ENCODE peak calls at places on chromosome 20, in eight cellular contexts. One of them, this sample, is unnamed.

GRCh38 chr20:56843817-56844216 is 214.7 kb downstream of the TFAP2C start:
- DNase-seq in spleen: no peak
- DNase-seq in mucosa of descending colon: no peak
- DNase-seq in AG04450: no peak
- DNase-seq in AG10803: no peak
- DNase-seq in stomach: no peak
- DNase-seq in kidney epithelial cell: no peak
- DNase-seq in fibroblast of lung: no peak
- DNase-seq in this sample: no peak

GRCh38 chr20:24998631-24999445 is 6.3 kb upstream of the APMAP start:
- DNase-seq in stomach: no peak
- DNase-seq in spleen: peak; percentile 35
- DNase-seq in kidney epithelial cell: no peak
- DNase-seq in fibroblast of lung: no peak
- DNase-seq in mucosa of descending colon: no peak
- DNase-seq in AG10803: peak; percentile 33
- DNase-seq in AG04450: no peak
- DNase-seq in this sample: no peak

GRCh38 chr20:41123636-41124035 is 13.7 kb upstream of the PLCG1 start:
- DNase-seq in stomach: no peak
- DNase-seq in spleen: no peak
- DNase-seq in fibroblast of lung: no peak
- DNase-seq in AG10803: no peak
- DNase-seq in AG04450: no peak
- DNase-seq in mucosa of descending colon: no peak
- DNase-seq in kidney epithelial cell: no peak
- DNase-seq in this sample: no peak

GRCh38 chr20:44540834-44541233 is 19.0 kb upstream of the SERINC3 start:
- DNase-seq in kidney epithelial cell: no peak
- DNase-seq in mucosa of descending colon: no peak
- DNase-seq in spleen: no peak
- DNase-seq in stomach: no peak
- DNase-seq in fibroblast of lung: peak; percentile 90
- DNase-seq in AG10803: peak; percentile 50
- DNase-seq in AG04450: peak; percentile 32
- DNase-seq in this sample: peak; percentile 82

GRCh38 chr20:4470375-4470774 is 251.3 kb upstream of the PRND start:
- DNase-seq in kidney epithelial cell: peak; percentile 19
- DNase-seq in mucosa of descending colon: no peak
- DNase-seq in stomach: no peak
- DNase-seq in spleen: no peak
- DNase-seq in fibroblast of lung: peak; percentile 82
- DNase-seq in AG04450: peak; percentile 71
- DNase-seq in AG10803: peak; percentile 96
- DNase-seq in this sample: no peak

GRCh38 chr20:3843490-3843889 is 3.1 kb upstream of the MAVS start:
- DNase-seq in spleen: no peak
- DNase-seq in stomach: no peak
- DNase-seq in fibroblast of lung: peak; percentile 45
- DNase-seq in kidney epithelial cell: no peak
- DNase-seq in mucosa of descending colon: no peak
- DNase-seq in AG10803: no peak
- DNase-seq in AG04450: peak; percentile 27
- DNase-seq in this sample: peak; percentile 67

GRCh38 chr20:24470031-24470781 is 777 bp downstream of the SYNDIG1 start:
- DNase-seq in stomach: no peak
- DNase-seq in AG10803: no peak
- DNase-seq in spleen: no peak
- DNase-seq in AG04450: no peak
- DNase-seq in fibroblast of lung: peak; percentile 22
- DNase-seq in kidney epithelial cell: no peak
- DNase-seq in mucosa of descending colon: no peak
- DNase-seq in this sample: peak; percentile 1

GRCh38 chr20:3696200-3696599 is 14.4 kb upstream of the ADAM33 start:
- DNase-seq in AG10803: no peak
- DNase-seq in fibroblast of lung: no peak
- DNase-seq in kidney epithelial cell: no peak
- DNase-seq in AG04450: no peak
- DNase-seq in spleen: no peak
- DNase-seq in mucosa of descending colon: no peak
- DNase-seq in stomach: no peak
- DNase-seq in this sample: peak; percentile 28

GRCh38 chr20:34312024-34312460 is 8.9 kb upstream of the AHCY start:
- DNase-seq in spleen: no peak
- DNase-seq in stomach: no peak
- DNase-seq in kidney epithelial cell: no peak
- DNase-seq in mucosa of descending colon: peak; percentile 34
- DNase-seq in AG10803: no peak
- DNase-seq in fibroblast of lung: no peak
- DNase-seq in AG04450: no peak
- DNase-seq in this sample: no peak

GRCh38 chr20:4444404-4444803 is 277.3 kb upstream of the PRND start:
- DNase-seq in kidney epithelial cell: no peak
- DNase-seq in fibroblast of lung: peak; percentile 88
- DNase-seq in mucosa of descending colon: no peak
- DNase-seq in stomach: no peak
- DNase-seq in spleen: no peak
- DNase-seq in AG04450: no peak
- DNase-seq in AG10803: peak; percentile 93
- DNase-seq in this sample: no peak

GRCh38 chr20:57843941-57844625 is 134.3 kb upstream of the PMEPA1 start:
- DNase-seq in fibroblast of lung: no peak
- DNase-seq in kidney epithelial cell: no peak
- DNase-seq in stomach: no peak
- DNase-seq in spleen: no peak
- DNase-seq in mucosa of descending colon: no peak
- DNase-seq in AG10803: no peak
- DNase-seq in AG04450: no peak
- DNase-seq in this sample: no peak

DNA sequence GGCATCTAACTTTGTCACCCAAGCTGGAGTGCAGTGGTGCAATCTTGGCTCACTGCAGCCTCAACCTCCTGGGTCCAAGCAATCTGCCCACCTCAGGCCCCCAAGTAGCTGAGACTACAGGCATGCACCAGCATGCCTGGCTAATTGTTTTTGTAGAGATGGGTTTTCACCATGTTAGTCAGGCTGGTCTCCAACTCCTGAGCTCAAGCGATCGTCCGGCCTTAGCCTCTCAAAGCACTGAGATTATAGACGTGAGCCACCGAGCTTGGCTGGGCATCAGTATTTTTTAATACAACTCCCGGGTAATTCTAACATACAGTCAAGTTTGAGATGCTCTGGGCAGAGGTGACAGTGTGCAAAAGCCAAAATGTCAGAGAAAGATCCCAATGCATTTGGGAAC is 73.5 kb downstream of the NFATC2 start:
- DNase-seq in AG04450: no peak
- DNase-seq in mucosa of descending colon: no peak
- DNase-seq in spleen: peak; percentile 34
- DNase-seq in kidney epithelial cell: no peak
- DNase-seq in fibroblast of lung: no peak
- DNase-seq in stomach: no peak
- DNase-seq in AG10803: no peak
- DNase-seq in this sample: no peak
- TF ChIP-seq CTCF in AG04450: no peak
- TF ChIP-seq CTCF in mucosa of descending colon: no peak
- TF ChIP-seq CTCF in spleen: no peak
- TF ChIP-seq CTCF in kidney epithelial cell: no peak
- TF ChIP-seq CTCF in fibroblast of lung: no peak
- TF ChIP-seq CTCF in stomach: no peak
- TF ChIP-seq CTCF in AG10803: no peak
- TF ChIP-seq CTCF in this sample: no peak

GRCh38 chr20:23083553-23084220 is 2.4 kb downstream of the CD93 start:
- DNase-seq in kidney epithelial cell: no peak
- DNase-seq in spleen: no peak
- DNase-seq in mucosa of descending colon: no peak
- DNase-seq in fibroblast of lung: no peak
- DNase-seq in AG04450: no peak
- DNase-seq in AG10803: no peak
- DNase-seq in stomach: no peak
- DNase-seq in this sample: no peak
- H3K4me3 ChIP-seq in kidney epithelial cell: no peak overlapping the region
- H3K4me3 ChIP-seq in spleen: peak overlapping the region; percentile 17
- H3K4me3 ChIP-seq in mucosa of descending colon: no peak overlapping the region
- H3K4me3 ChIP-seq in fibroblast of lung: no peak overlapping the region
- H3K4me3 ChIP-seq in AG04450: no peak overlapping the region
- H3K4me3 ChIP-seq in AG10803: no peak overlapping the region
- H3K4me3 ChIP-seq in stomach: peak overlapping the region; percentile 42
- H3K4me3 ChIP-seq in this sample: no peak overlapping the region

GRCh38 chr20:36544134-36545018 is 3.1 kb downstream of the MYL9 start:
- DNase-seq in stomach: no peak
- DNase-seq in fibroblast of lung: peak; percentile 81
- DNase-seq in spleen: peak; percentile 65
- DNase-seq in AG10803: peak; percentile 79
- DNase-seq in kidney epithelial cell: no peak
- DNase-seq in AG04450: no peak
- DNase-seq in mucosa of descending colon: no peak
- DNase-seq in this sample: peak; percentile 79
- TF ChIP-seq CTCF in stomach: no peak
- TF ChIP-seq CTCF in fibroblast of lung: no peak
- TF ChIP-seq CTCF in spleen: no peak
- TF ChIP-seq CTCF in AG10803: no peak
- TF ChIP-seq CTCF in kidney epithelial cell: no peak
- TF ChIP-seq CTCF in AG04450: no peak
- TF ChIP-seq CTCF in mucosa of descending colon: no peak
- TF ChIP-seq CTCF in this sample: no peak

DNA sequence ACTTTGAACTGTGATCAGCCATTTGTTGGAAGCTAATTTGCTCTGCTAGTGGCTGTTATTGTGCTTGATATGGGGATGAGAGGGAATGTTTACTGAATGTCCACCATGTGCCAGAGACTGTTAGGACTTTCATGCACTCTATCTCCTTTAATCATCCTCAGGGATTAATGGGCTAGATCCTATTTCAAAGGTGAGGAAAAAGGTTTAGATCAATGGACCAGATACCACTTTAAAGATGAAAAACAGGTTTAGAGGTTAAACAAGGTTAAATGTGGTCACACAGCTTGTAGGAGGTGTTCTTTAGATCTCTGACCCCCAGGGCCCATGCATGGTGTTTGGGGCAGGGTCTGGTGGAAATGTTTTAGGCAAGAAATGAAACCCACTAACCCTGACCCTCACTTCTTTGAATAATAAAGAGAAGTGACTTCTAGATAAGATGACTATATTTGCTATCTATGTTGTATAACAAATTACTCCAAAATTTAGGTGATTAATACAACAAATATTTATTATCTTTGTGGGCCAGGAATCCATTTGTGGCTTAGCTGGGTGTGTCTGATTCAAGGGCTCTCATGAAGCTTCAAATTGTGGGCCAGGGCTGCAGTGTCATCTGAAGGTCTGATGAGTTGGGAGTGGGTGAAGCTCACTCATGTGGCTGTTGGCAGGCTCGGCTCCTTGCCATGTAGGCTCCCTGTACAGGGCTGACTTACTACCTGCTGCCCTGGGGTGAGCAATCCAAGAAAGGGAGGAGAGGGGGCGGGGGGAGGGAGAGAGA is 127.8 kb upstream of the FOXA2 start:
- DNase-seq in kidney epithelial cell: no peak
- DNase-seq in mucosa of descending colon: no peak
- DNase-seq in fibroblast of lung: no peak
- DNase-seq in AG04450: no peak
- DNase-seq in spleen: no peak
- DNase-seq in AG10803: no peak
- DNase-seq in stomach: no peak
- DNase-seq in this sample: no peak
- H3K4me3 ChIP-seq in kidney epithelial cell: no peak overlapping the region
- H3K4me3 ChIP-seq in mucosa of descending colon: no peak overlapping the region
- H3K4me3 ChIP-seq in fibroblast of lung: no peak overlapping the region
- H3K4me3 ChIP-seq in AG04450: no peak overlapping the region
- H3K4me3 ChIP-seq in spleen: no peak overlapping the region
- H3K4me3 ChIP-seq in AG10803: no peak overlapping the region
- H3K4me3 ChIP-seq in stomach: no peak overlapping the region
- H3K4me3 ChIP-seq in this sample: no peak overlapping the region

DNA sequence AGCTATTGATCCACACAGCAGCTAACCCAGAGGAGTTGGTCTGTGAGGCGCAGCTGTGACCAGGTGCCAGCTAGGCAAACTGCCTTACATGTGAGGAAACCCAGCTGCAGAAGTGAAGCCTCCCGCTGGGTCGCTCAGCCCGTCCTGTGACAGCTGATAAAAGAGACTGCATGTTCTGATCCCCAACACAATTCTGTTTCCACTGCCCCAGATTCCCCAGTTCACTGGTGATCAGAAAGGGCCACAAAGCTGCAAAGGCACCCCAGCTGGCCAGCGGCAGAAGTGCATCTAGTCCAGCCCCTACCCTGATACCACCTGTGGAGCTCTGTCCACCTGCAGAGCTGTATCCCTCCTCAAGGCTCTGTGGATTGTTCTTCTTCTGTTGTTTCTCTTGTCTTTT is 64.5 kb downstream of the CTNNBL1 start:
- DNase-seq in fibroblast of lung: no peak
- DNase-seq in AG04450: no peak
- DNase-seq in mucosa of descending colon: no peak
- DNase-seq in stomach: no peak
- DNase-seq in spleen: no peak
- DNase-seq in kidney epithelial cell: no peak
- DNase-seq in AG10803: no peak
- DNase-seq in this sample: no peak
- TF ChIP-seq CTCF in fibroblast of lung: peak; percentile 14
- TF ChIP-seq CTCF in AG04450: peak; percentile 18
- TF ChIP-seq CTCF in mucosa of descending colon: peak; percentile 8
- TF ChIP-seq CTCF in stomach: no peak
- TF ChIP-seq CTCF in spleen: no peak
- TF ChIP-seq CTCF in kidney epithelial cell: peak; percentile 16
- TF ChIP-seq CTCF in AG10803: no peak
- TF ChIP-seq CTCF in this sample: no peak

DNA sequence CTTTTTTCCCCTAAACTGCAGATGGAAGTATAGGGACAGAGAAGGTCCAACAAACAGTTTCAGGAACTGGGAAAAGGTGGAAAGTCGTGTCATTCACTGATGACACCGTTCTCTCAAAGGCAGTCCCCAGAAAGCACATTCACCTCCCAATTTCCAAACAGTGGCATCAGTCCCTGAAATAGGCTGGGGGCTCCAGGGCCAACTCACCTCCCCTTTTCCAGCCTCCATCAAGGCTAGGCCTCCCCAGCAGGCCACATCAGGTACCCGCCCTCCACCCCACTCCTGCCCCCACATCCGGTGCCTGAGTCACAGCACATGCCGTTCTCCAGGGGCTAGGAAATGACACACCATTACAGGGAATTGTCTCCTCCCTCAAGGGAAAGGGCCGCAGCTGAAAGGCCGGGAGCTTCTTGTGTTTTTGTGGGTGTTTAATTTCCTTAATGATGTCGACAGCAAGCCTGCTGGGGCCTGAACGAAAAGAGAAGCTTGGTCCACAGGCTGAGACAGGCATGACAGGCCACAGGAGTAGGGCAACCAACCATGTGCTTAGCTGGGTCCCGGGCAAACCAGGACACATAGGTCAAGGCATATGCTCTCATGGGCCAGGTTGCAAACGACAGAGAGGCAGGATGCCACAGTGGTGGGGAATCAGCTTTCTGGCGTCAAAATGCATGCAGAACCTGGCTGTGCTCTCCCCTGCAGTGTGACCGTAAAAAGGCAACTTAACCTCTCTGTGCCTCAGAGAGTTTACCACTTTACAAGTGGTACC is 39.2 kb downstream of the ZMYND8 start:
- DNase-seq in stomach: peak; percentile 68
- DNase-seq in mucosa of descending colon: peak; percentile 48
- DNase-seq in AG10803: peak; percentile 98
- DNase-seq in kidney epithelial cell: peak; percentile 90
- DNase-seq in AG04450: peak; percentile 88
- DNase-seq in fibroblast of lung: peak; percentile 99
- DNase-seq in spleen: peak; percentile 85
- DNase-seq in this sample: peak; percentile 97
- H3K4me3 ChIP-seq in stomach: no peak overlapping the region
- H3K4me3 ChIP-seq in mucosa of descending colon: no peak overlapping the region
- H3K4me3 ChIP-seq in AG10803: no peak overlapping the region
- H3K4me3 ChIP-seq in kidney epithelial cell: no peak overlapping the region
- H3K4me3 ChIP-seq in AG04450: no peak overlapping the region
- H3K4me3 ChIP-seq in fibroblast of lung: no peak overlapping the region
- H3K4me3 ChIP-seq in spleen: no peak overlapping the region
- H3K4me3 ChIP-seq in this sample: no peak overlapping the region

GRCh38 chr20:50992733-50993457 is 30.0 kb downstream of the KCNG1 start:
- DNase-seq in AG04450: no peak
- DNase-seq in kidney epithelial cell: no peak
- DNase-seq in AG10803: peak; percentile 67
- DNase-seq in fibroblast of lung: peak; percentile 75
- DNase-seq in spleen: no peak
- DNase-seq in mucosa of descending colon: peak; percentile 78
- DNase-seq in stomach: no peak
- DNase-seq in this sample: peak; percentile 92
- TF ChIP-seq CTCF in AG04450: peak; percentile 75
- TF ChIP-seq CTCF in kidney epithelial cell: peak; percentile 63
- TF ChIP-seq CTCF in AG10803: peak; percentile 78
- TF ChIP-seq CTCF in fibroblast of lung: peak; percentile 78
- TF ChIP-seq CTCF in spleen: peak; percentile 56
- TF ChIP-seq CTCF in mucosa of descending colon: peak; percentile 32
- TF ChIP-seq CTCF in stomach: no peak
- TF ChIP-seq CTCF in this sample: peak; percentile 86

This sample was measured in cardiac fibroblast.